ENCODE peak calls at places on chromosomes 5 and 9, in ten cellular contexts. One of them, this sample, is unnamed.

GRCh38 chr5:31231171-31231570 is 37.7 kb downstream of the CDH6 start:
- DNase-seq in foreskin fibroblast: no peak
- DNase-seq in fibroblast of pulmonary artery: peak
- DNase-seq in WERI-Rb-1: no peak
- DNase-seq in neural crest cell: no peak
- DNase-seq in hepatocyte: no peak
- DNase-seq in H9: no peak
- DNase-seq in GM13977: no peak
- DNase-seq in foreskin keratinocyte: no peak
- DNase-seq in astrocyte of the spinal cord: no peak
- DNase-seq in this sample: no peak

GRCh38 chr5:96254980-96255681 is 177.9 kb downstream of the PCSK1 start:
- DNase-seq in foreskin fibroblast: peak
- DNase-seq in fibroblast of pulmonary artery: peak
- DNase-seq in WERI-Rb-1: no peak
- DNase-seq in neural crest cell: no peak
- DNase-seq in hepatocyte: no peak
- DNase-seq in H9: no peak
- DNase-seq in GM13977: no peak
- DNase-seq in foreskin keratinocyte: peak
- DNase-seq in astrocyte of the spinal cord: peak
- DNase-seq in this sample: peak

GRCh38 chr9:108634669-108635462 is 220.9 kb downstream of the ACTL7B start:
- DNase-seq in foreskin fibroblast: no peak
- DNase-seq in fibroblast of pulmonary artery: no peak
- DNase-seq in WERI-Rb-1: no peak
- DNase-seq in neural crest cell: no peak
- DNase-seq in hepatocyte: no peak
- DNase-seq in H9: no peak
- DNase-seq in GM13977: no peak
- DNase-seq in foreskin keratinocyte: peak
- DNase-seq in astrocyte of the spinal cord: no peak
- DNase-seq in this sample: peak

GRCh38 chr5:61744690-61745619 is 412.9 kb downstream of the ZSWIM6 start:
- DNase-seq in foreskin fibroblast: no peak
- DNase-seq in fibroblast of pulmonary artery: no peak
- DNase-seq in WERI-Rb-1: no peak
- DNase-seq in neural crest cell: no peak
- DNase-seq in hepatocyte: no peak
- DNase-seq in H9: no peak
- DNase-seq in GM13977: no peak
- DNase-seq in foreskin keratinocyte: no peak
- DNase-seq in astrocyte of the spinal cord: no peak
- DNase-seq in this sample: no peak

GRCh38 chr5:139664273-139664693 is 16.1 kb downstream of the CXXC5 start:
- DNase-seq in foreskin fibroblast: no peak
- DNase-seq in fibroblast of pulmonary artery: no peak
- DNase-seq in WERI-Rb-1: no peak
- DNase-seq in neural crest cell: no peak
- DNase-seq in hepatocyte: no peak
- DNase-seq in H9: no peak
- DNase-seq in GM13977: peak
- DNase-seq in foreskin keratinocyte: no peak
- DNase-seq in astrocyte of the spinal cord: no peak
- DNase-seq in this sample: no peak

GRCh38 chr5:95281211-95281610 is 3.7 kb downstream of the MCTP1 start:
- DNase-seq in foreskin fibroblast: peak
- DNase-seq in fibroblast of pulmonary artery: no peak
- DNase-seq in WERI-Rb-1: no peak
- DNase-seq in neural crest cell: no peak
- DNase-seq in hepatocyte: no peak
- DNase-seq in H9: peak
- DNase-seq in GM13977: no peak
- DNase-seq in foreskin keratinocyte: peak
- DNase-seq in astrocyte of the spinal cord: peak
- DNase-seq in this sample: peak

GRCh38 chr5:54062958-54063357 is 247.4 kb downstream of the ARL15 start:
- DNase-seq in foreskin fibroblast: peak
- DNase-seq in fibroblast of pulmonary artery: peak
- DNase-seq in WERI-Rb-1: no peak
- DNase-seq in neural crest cell: no peak
- DNase-seq in hepatocyte: no peak
- DNase-seq in H9: no peak
- DNase-seq in GM13977: no peak
- DNase-seq in foreskin keratinocyte: peak
- DNase-seq in astrocyte of the spinal cord: peak
- DNase-seq in this sample: peak

GRCh38 chr9:33192493-33193245 is 25.5 kb upstream of the B4GALT1 start:
- DNase-seq in foreskin fibroblast: peak
- DNase-seq in fibroblast of pulmonary artery: no peak
- DNase-seq in WERI-Rb-1: no peak
- DNase-seq in neural crest cell: no peak
- DNase-seq in hepatocyte: no peak
- DNase-seq in H9: no peak
- DNase-seq in GM13977: no peak
- DNase-seq in foreskin keratinocyte: no peak
- DNase-seq in astrocyte of the spinal cord: no peak
- DNase-seq in this sample: no peak

GRCh38 chr5:168286386-168286785 is 5.1 kb upstream of the WWC1 start:
- DNase-seq in foreskin fibroblast: no peak
- DNase-seq in fibroblast of pulmonary artery: no peak
- DNase-seq in WERI-Rb-1: no peak
- DNase-seq in neural crest cell: no peak
- DNase-seq in hepatocyte: no peak
- DNase-seq in H9: peak
- DNase-seq in GM13977: no peak
- DNase-seq in foreskin keratinocyte: no peak
- DNase-seq in astrocyte of the spinal cord: no peak
- DNase-seq in this sample: no peak

GRCh38 chr9:122367065-122367464 is 3.8 kb upstream of the PTGS1 start:
- DNase-seq in foreskin fibroblast: no peak
- DNase-seq in fibroblast of pulmonary artery: no peak
- DNase-seq in WERI-Rb-1: no peak
- DNase-seq in neural crest cell: no peak
- DNase-seq in hepatocyte: no peak
- DNase-seq in H9: no peak
- DNase-seq in GM13977: no peak
- DNase-seq in foreskin keratinocyte: no peak
- DNase-seq in astrocyte of the spinal cord: no peak
- DNase-seq in this sample: no peak

GRCh38 chr9:70232476-70232875 is 26.3 kb upstream of the SMC5 start:
- DNase-seq in foreskin fibroblast: no peak
- DNase-seq in fibroblast of pulmonary artery: no peak
- DNase-seq in WERI-Rb-1: peak
- DNase-seq in neural crest cell: no peak
- DNase-seq in hepatocyte: no peak
- DNase-seq in H9: no peak
- DNase-seq in GM13977: no peak
- DNase-seq in foreskin keratinocyte: no peak
- DNase-seq in astrocyte of the spinal cord: no peak
- DNase-seq in this sample: no peak

GRCh38 chr5:122458278-122458872 is 146.3 kb downstream of the SNCAIP start:
- DNase-seq in foreskin fibroblast: peak
- DNase-seq in fibroblast of pulmonary artery: peak
- DNase-seq in WERI-Rb-1: peak
- DNase-seq in neural crest cell: no peak
- DNase-seq in hepatocyte: peak
- DNase-seq in H9: no peak
- DNase-seq in GM13977: peak
- DNase-seq in foreskin keratinocyte: no peak
- DNase-seq in astrocyte of the spinal cord: no peak
- DNase-seq in this sample: peak
- TF ChIP-seq CTCF in foreskin fibroblast: peak
- TF ChIP-seq CTCF in fibroblast of pulmonary artery: peak
- TF ChIP-seq CTCF in WERI-Rb-1: peak
- TF ChIP-seq CTCF in neural crest cell: peak
- TF ChIP-seq CTCF in hepatocyte: peak
- TF ChIP-seq CTCF in H9: peak
- TF ChIP-seq CTCF in GM13977: peak
- TF ChIP-seq CTCF in foreskin keratinocyte: peak
- TF ChIP-seq CTCF in astrocyte of the spinal cord: peak
- TF ChIP-seq CTCF in this sample: peak

GRCh38 chr9:130058154-130058553 is 4.4 kb downstream of the GPR107 start:
- DNase-seq in foreskin fibroblast: no peak
- DNase-seq in fibroblast of pulmonary artery: peak
- DNase-seq in WERI-Rb-1: no peak
- DNase-seq in neural crest cell: no peak
- DNase-seq in hepatocyte: no peak
- DNase-seq in H9: no peak
- DNase-seq in GM13977: no peak
- DNase-seq in foreskin keratinocyte: no peak
- DNase-seq in astrocyte of the spinal cord: no peak
- DNase-seq in this sample: no peak
- TF ChIP-seq CTCF in foreskin fibroblast: no peak
- TF ChIP-seq CTCF in fibroblast of pulmonary artery: peak
- TF ChIP-seq CTCF in WERI-Rb-1: peak
- TF ChIP-seq CTCF in neural crest cell: peak
- TF ChIP-seq CTCF in hepatocyte: no peak
- TF ChIP-seq CTCF in H9: peak
- TF ChIP-seq CTCF in GM13977: no peak
- TF ChIP-seq CTCF in foreskin keratinocyte: peak
- TF ChIP-seq CTCF in astrocyte of the spinal cord: peak
- TF ChIP-seq CTCF in this sample: peak

GRCh38 chr9:96581301-96581700 is 38.3 kb downstream of the CDC14B start:
- DNase-seq in foreskin fibroblast: no peak
- DNase-seq in fibroblast of pulmonary artery: no peak
- DNase-seq in WERI-Rb-1: no peak
- DNase-seq in neural crest cell: no peak
- DNase-seq in hepatocyte: no peak
- DNase-seq in H9: no peak
- DNase-seq in GM13977: no peak
- DNase-seq in foreskin keratinocyte: no peak
- DNase-seq in astrocyte of the spinal cord: no peak
- DNase-seq in this sample: no peak

GRCh38 chr9:96587916-96588315 is 31.7 kb downstream of the CDC14B start:
- DNase-seq in foreskin fibroblast: no peak
- DNase-seq in fibroblast of pulmonary artery: no peak
- DNase-seq in WERI-Rb-1: no peak
- DNase-seq in neural crest cell: no peak
- DNase-seq in hepatocyte: no peak
- DNase-seq in H9: no peak
- DNase-seq in GM13977: no peak
- DNase-seq in foreskin keratinocyte: no peak
- DNase-seq in astrocyte of the spinal cord: no peak
- DNase-seq in this sample: no peak

GRCh38 chr9:96587295-96587694 is 32.3 kb downstream of the CDC14B start:
- DNase-seq in foreskin fibroblast: no peak
- DNase-seq in fibroblast of pulmonary artery: no peak
- DNase-seq in WERI-Rb-1: no peak
- DNase-seq in neural crest cell: no peak
- DNase-seq in hepatocyte: no peak
- DNase-seq in H9: no peak
- DNase-seq in GM13977: no peak
- DNase-seq in foreskin keratinocyte: no peak
- DNase-seq in astrocyte of the spinal cord: no peak
- DNase-seq in this sample: no peak

GRCh38 chr9:96581823-96582598 is 37.6 kb downstream of the CDC14B start:
- DNase-seq in foreskin fibroblast: no peak
- DNase-seq in fibroblast of pulmonary artery: no peak
- DNase-seq in WERI-Rb-1: no peak
- DNase-seq in neural crest cell: no peak
- DNase-seq in hepatocyte: no peak
- DNase-seq in H9: no peak
- DNase-seq in GM13977: no peak
- DNase-seq in foreskin keratinocyte: no peak
- DNase-seq in astrocyte of the spinal cord: no peak
- DNase-seq in this sample: no peak

DNA sequence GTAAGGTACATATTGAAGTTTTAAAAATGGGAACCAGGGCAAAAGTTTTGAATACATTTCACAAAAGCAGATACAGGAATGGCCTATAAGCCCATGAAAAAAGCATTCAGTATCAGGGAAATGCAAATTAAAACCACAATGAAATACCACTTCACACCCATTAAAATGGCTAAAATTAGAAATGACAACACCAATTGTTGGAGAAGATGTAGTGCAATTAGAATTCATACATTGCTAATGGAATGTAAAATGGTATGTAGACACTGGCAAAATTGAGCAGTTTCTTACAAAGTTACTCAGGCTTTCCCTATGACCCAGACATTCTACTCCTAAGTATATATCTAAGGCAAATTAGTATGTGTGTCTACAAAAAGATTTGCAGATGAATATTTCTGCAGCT is 34.2 kb downstream of the CDC14B start:
- DNase-seq in foreskin fibroblast: no peak
- DNase-seq in fibroblast of pulmonary artery: no peak
- DNase-seq in WERI-Rb-1: no peak
- DNase-seq in neural crest cell: no peak
- DNase-seq in hepatocyte: no peak
- DNase-seq in H9: no peak
- DNase-seq in GM13977: no peak
- DNase-seq in foreskin keratinocyte: no peak
- DNase-seq in astrocyte of the spinal cord: no peak
- DNase-seq in this sample: no peak
- TF ChIP-seq CTCF in foreskin fibroblast: no peak
- TF ChIP-seq CTCF in fibroblast of pulmonary artery: no peak
- TF ChIP-seq CTCF in WERI-Rb-1: no peak
- TF ChIP-seq CTCF in neural crest cell: no peak
- TF ChIP-seq CTCF in hepatocyte: no peak
- TF ChIP-seq CTCF in H9: no peak
- TF ChIP-seq CTCF in GM13977: no peak
- TF ChIP-seq CTCF in foreskin keratinocyte: no peak
- TF ChIP-seq CTCF in astrocyte of the spinal cord: no peak
- TF ChIP-seq CTCF in this sample: no peak

GRCh38 chr5:143013176-143013575 is 243.0 kb downstream of the ARHGAP26 start:
- DNase-seq in foreskin fibroblast: no peak
- DNase-seq in fibroblast of pulmonary artery: no peak
- DNase-seq in WERI-Rb-1: no peak
- DNase-seq in neural crest cell: no peak
- DNase-seq in hepatocyte: no peak
- DNase-seq in H9: no peak
- DNase-seq in GM13977: no peak
- DNase-seq in foreskin keratinocyte: no peak
- DNase-seq in astrocyte of the spinal cord: no peak
- DNase-seq in this sample: no peak

GRCh38 chr5:143011621-143012020 is 241.4 kb downstream of the ARHGAP26 start:
- DNase-seq in foreskin fibroblast: no peak
- DNase-seq in fibroblast of pulmonary artery: peak
- DNase-seq in WERI-Rb-1: no peak
- DNase-seq in neural crest cell: no peak
- DNase-seq in hepatocyte: no peak
- DNase-seq in H9: no peak
- DNase-seq in GM13977: no peak
- DNase-seq in foreskin keratinocyte: no peak
- DNase-seq in astrocyte of the spinal cord: peak
- DNase-seq in this sample: peak

GRCh38 chr5:143010335-143010734 is 240.2 kb downstream of the ARHGAP26 start:
- DNase-seq in foreskin fibroblast: no peak
- DNase-seq in fibroblast of pulmonary artery: no peak
- DNase-seq in WERI-Rb-1: peak
- DNase-seq in neural crest cell: no peak
- DNase-seq in hepatocyte: no peak
- DNase-seq in H9: no peak
- DNase-seq in GM13977: no peak
- DNase-seq in foreskin keratinocyte: peak
- DNase-seq in astrocyte of the spinal cord: no peak
- DNase-seq in this sample: no peak

GRCh38 chr5:143016777-143017374 is 246.7 kb downstream of the ARHGAP26 start:
- DNase-seq in foreskin fibroblast: peak
- DNase-seq in fibroblast of pulmonary artery: peak
- DNase-seq in WERI-Rb-1: peak
- DNase-seq in neural crest cell: peak
- DNase-seq in hepatocyte: peak
- DNase-seq in H9: no peak
- DNase-seq in GM13977: no peak
- DNase-seq in foreskin keratinocyte: no peak
- DNase-seq in astrocyte of the spinal cord: peak
- DNase-seq in this sample: peak

GRCh38 chr5:143014017-143014651 is 244.0 kb downstream of the ARHGAP26 start:
- DNase-seq in foreskin fibroblast: no peak
- DNase-seq in fibroblast of pulmonary artery: no peak
- DNase-seq in WERI-Rb-1: peak
- DNase-seq in neural crest cell: peak
- DNase-seq in hepatocyte: no peak
- DNase-seq in H9: peak
- DNase-seq in GM13977: no peak
- DNase-seq in foreskin keratinocyte: no peak
- DNase-seq in astrocyte of the spinal cord: no peak
- DNase-seq in this sample: no peak
- TF ChIP-seq CTCF in foreskin fibroblast: no peak
- TF ChIP-seq CTCF in fibroblast of pulmonary artery: peak
- TF ChIP-seq CTCF in WERI-Rb-1: peak
- TF ChIP-seq CTCF in neural crest cell: peak
- TF ChIP-seq CTCF in hepatocyte: peak
- TF ChIP-seq CTCF in H9: peak
- TF ChIP-seq CTCF in GM13977: peak
- TF ChIP-seq CTCF in foreskin keratinocyte: peak
- TF ChIP-seq CTCF in astrocyte of the spinal cord: peak
- TF ChIP-seq CTCF in this sample: peak

This sample was measured in brain microvascular endothelial cell.